ENCODE peak calls at places on chromosomes 7 and 10, in five cellular contexts. H is transverse colon, D is colonic mucosa, L is GM23338, N is pancreas. P is an unnamed sample. For H3K4me1, the result is how much of the 10 kb centered on the place peaks cover.

GRCh38 chr7:81929386-81929785 is 159.5 kb upstream of the HGF start:
- DNase-seq in H (no peak), L (no peak), N (no peak), D (no peak), P (no peak)

GRCh38 chr10:111481271-111482073 is 404.6 kb downstream of the ADRA2A start:
- DNase-seq in H (no peak), D (no peak), L (no peak), N (no peak), P (peak)

GRCh38 chr7:2142386-2142785 is 90.4 kb downstream of the MAD1L1 start:
- DNase-seq in D (no peak), N (no peak), H (no peak), L (no peak), P (no peak)

GRCh38 chr7:105244594-105244993 is 144.1 kb downstream of the SRPK2 start:
- DNase-seq in L (no peak), H (no peak), D (no peak), N (no peak), P (no peak)

GRCh38 chr10:69202332-69202731 is 17.8 kb upstream of the HKDC1 start:
- DNase-seq in D (no peak), H (no peak), N (no peak), L (no peak), P (no peak)

GRCh38 chr7:73967832-73968295 is 60.1 kb upstream of the ELN start:
- DNase-seq in L (no peak), N (no peak), H (no peak), D (no peak), P (no peak)

GRCh38 chr10:36188461-36188860 is 546.4 kb upstream of the FZD8 start:
- DNase-seq in H (no peak), D (no peak), L (no peak), N (no peak), P (no peak)

GRCh38 chr10:18214692-18215563 is 74.7 kb downstream of the CACNB2 start:
- DNase-seq in H (peak), L (peak), N (peak), D (peak), P (peak)

GRCh38 chr10:86642021-86642420 is 12.3 kb upstream of the OPN4 start:
- DNase-seq in L (no peak), H (no peak), N (no peak), D (no peak), P (no peak)

GRCh38 chr7:82595176-82595575 is 151.6 kb upstream of the CACNA2D1 start:
- DNase-seq in N (no peak), H (no peak), D (no peak), L (no peak), P (no peak)

GRCh38 chr7:44962483-44963251 is 16.1 kb downstream of the MYO1G start:
- DNase-seq in L (peak), N (peak), H (no peak), D (no peak), P (peak)

GRCh38 chr10:36677170-36677768 is 448.1 kb upstream of the ANKRD30A start:
- DNase-seq in H (no peak), D (no peak), L (no peak), N (no peak), P (no peak)

GRCh38 chr7:42237891-42238531 is 1.0 kb upstream of the GLI3 start:
- DNase-seq in L (peak), H (peak), D (peak), N (peak), P (no peak)

GRCh38 chr7:55191161-55191925 is 172.5 kb downstream of the EGFR start:
- DNase-seq in H (no peak), L (no peak), N (no peak), D (no peak), P (no peak)

GRCh38 chr7:132080967-132081668 is 495.2 kb downstream of the PLXNA4 start:
- DNase-seq in L (no peak), N (no peak), H (peak), D (no peak), P (no peak)

GRCh38 chr7:2936891-2937580 is 92.9 kb upstream of the GNA12 start:
- DNase-seq in D (no peak), L (no peak), H (no peak), N (no peak), P (no peak)

GRCh38 chr10:12597800-12598750 is 248.7 kb downstream of the CAMK1D start:
- DNase-seq in H (no peak), D (no peak), N (no peak), L (no peak), P (no peak)

GRCh38 chr7:68440870-68441269 is 1157.4 kb upstream of the AUTS2 start:
- DNase-seq in H (no peak), L (no peak), N (no peak), D (no peak), P (no peak)

GRCh38 chr10:44209806-44210205 is 175.1 kb downstream of the CXCL12 start:
- DNase-seq in L (no peak), H (no peak), N (no peak), D (no peak), P (no peak)

GRCh38 chr10:46106410-46107255 is 60.6 kb upstream of the MSMB start:
- DNase-seq in N (peak), D (peak), H (peak), L (peak), P (peak)

GRCh38 chr10:127797339-127797738 is 60.4 kb downstream of the FOXI2 start:
- DNase-seq in H (no peak), D (no peak), L (no peak), N (no peak), P (no peak)

GRCh38 chr7:149606826-149607225 is 109.2 kb upstream of the ZNF746 start:
- DNase-seq in H (no peak), D (no peak), N (no peak), L (no peak), P (no peak)

GRCh38 chr10:124565565-124566221 is 104.1 kb downstream of the LHPP start:
- DNase-seq in D (no peak), H (no peak), N (peak), L (peak), P (no peak)

GRCh38 chr10:101824736-101825135 is 6.5 kb upstream of the OGA start:
- DNase-seq in N (no peak), L (no peak), H (no peak), D (no peak), P (no peak)

GRCh38 chr7:107768263-107768662 is 24.3 kb downstream of the CBLL1 start:
- DNase-seq in D (no peak), N (no peak), H (no peak), L (no peak), P (no peak)

GRCh38 chr7:963236-964078 is 9.0 kb upstream of the ADAP1 start:
- DNase-seq in H (no peak), N (no peak), D (no peak), L (no peak), P (peak)

GRCh38 chr7:156116514-156116913 is 304.3 kb upstream of the SHH start:
- DNase-seq in D (no peak), N (no peak), L (no peak), H (no peak), P (no peak)

GRCh38 chr7:35553498-35553897 is 141.4 kb downstream of the HERPUD2 start:
- DNase-seq in L (no peak), D (no peak), N (no peak), H (no peak), P (no peak)

GRCh38 chr7:76048668-76048988 is 722 bp downstream of the MDH2 start:
- DNase-seq in H (peak), D (peak), N (peak), L (peak), P (no peak)

GRCh38 chr7:135238112-135238744 is 4.6 kb downstream of the STRA8 start:
- DNase-seq in L (peak), N (no peak), D (no peak), H (no peak), P (peak)

GRCh38 chr10:34168429-34168828 is 646.7 kb downstream of the PARD3 start:
- DNase-seq in D (no peak), H (no peak), N (no peak), L (no peak), P (no peak)

GRCh38 chr7:136234040-136234439 is 256.9 kb upstream of the MTPN start:
- DNase-seq in D (no peak), N (no peak), L (no peak), H (no peak), P (no peak)

GRCh38 chr10:22911889-22912762 is 15.7 kb upstream of the ARMC3 start:
- DNase-seq in D (peak), H (peak), N (peak), L (no peak), P (peak)

GRCh38 chr7:47817922-47818321 is 130.3 kb downstream of the PKD1L1 start:
- DNase-seq in L (no peak), N (no peak), H (no peak), D (no peak), P (no peak)

GRCh38 chr10:100345570-100346330 is 1.3 kb upstream of the SCD start:
- DNase-seq in N (no peak), L (peak), D (no peak), H (no peak), P (no peak)

GRCh38 chr10:73408061-73408460 is 5.8 kb downstream of the ANXA7 start:
- DNase-seq in H (no peak), N (no peak), L (no peak), D (no peak), P (no peak)

GRCh38 chr7:73585196-73585595 is 6.8 kb upstream of the TBL2 start:
- DNase-seq in L (no peak), N (no peak), D (no peak), H (no peak), P (no peak)

GRCh38 chr7:158328376-158329013 is 259.1 kb downstream of the PTPRN2 start:
- DNase-seq in D (no peak), N (no peak), H (no peak), L (no peak), P (no peak)

GRCh38 chr7:22559829-22560489 is 60.0 kb upstream of the STEAP1B start:
- DNase-seq in N (peak), D (peak), H (peak), L (peak), P (peak)

DNA sequence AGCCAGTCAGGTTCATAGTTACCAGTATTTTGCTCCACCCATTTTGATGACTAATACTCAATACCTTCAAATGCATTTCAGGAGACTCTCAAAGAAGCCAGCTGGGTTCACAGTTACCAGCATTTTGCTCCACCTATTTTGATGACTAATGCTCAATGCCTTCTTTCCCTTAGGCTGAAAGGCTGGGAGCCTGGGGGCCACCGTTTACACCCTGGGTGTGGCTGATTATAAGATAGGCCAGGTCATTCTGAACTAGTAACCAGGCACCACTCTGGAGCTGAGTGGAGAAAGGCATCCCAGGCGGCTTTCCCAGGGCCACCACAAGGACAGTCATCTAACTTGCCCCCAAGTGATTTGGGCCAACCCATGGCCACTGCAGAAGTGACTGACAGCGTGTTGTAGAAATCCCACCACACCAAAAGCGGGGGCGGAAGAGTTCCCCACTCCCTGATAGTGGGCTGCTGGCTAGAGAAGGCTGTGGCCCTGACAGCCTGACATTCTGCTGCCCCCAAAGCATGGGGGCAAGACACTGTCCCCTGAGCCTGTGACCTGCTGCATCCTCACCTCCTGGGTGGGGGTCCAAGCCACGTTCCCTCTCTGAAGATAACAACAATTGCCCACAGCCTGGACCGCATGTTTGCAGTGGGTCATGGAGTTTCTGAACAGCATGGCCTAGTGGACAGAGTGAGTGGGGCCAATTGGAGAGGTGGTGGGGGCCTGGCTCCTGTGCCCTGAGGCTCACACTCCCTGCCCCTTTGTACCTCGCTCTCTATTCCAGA is 23.0 kb upstream of the ZNF488 start:
- DNase-seq in L (peak), N (peak), H (no peak), D (no peak), P (no peak)
- H3K4me3 ChIP-seq in L (no peak), N (no peak), H (no peak), D (no peak), P (no peak)

GRCh38 chr10:117004238-117004626 is 755 bp downstream of the SHTN1 start:
- DNase-seq in H (no peak), N (no peak), L (no peak), D (no peak), P (no peak)

GRCh38 chr10:117004627-117005453 is at the start of gene SHTN1:
- DNase-seq in N (peak), D (peak), H (peak), L (peak), P (peak)

GRCh38 chr10:117003336-117003735 is 1.7 kb downstream of the SHTN1 start:
- DNase-seq in H (no peak), L (no peak), D (no peak), N (no peak), P (no peak)

GRCh38 chr10:117007080-117007479 is 2.1 kb upstream of the SHTN1 start:
- DNase-seq in L (no peak), N (no peak), H (no peak), D (no peak), P (no peak)

GRCh38 chr10:117005454-117006055 is 568 bp upstream of the SHTN1 start:
- DNase-seq in D (peak), L (peak), N (no peak), H (peak), P (peak)
- TF ChIP-seq CTCF in D (no peak), L (peak), N (no peak), H (no peak), P (no peak)

DNA sequence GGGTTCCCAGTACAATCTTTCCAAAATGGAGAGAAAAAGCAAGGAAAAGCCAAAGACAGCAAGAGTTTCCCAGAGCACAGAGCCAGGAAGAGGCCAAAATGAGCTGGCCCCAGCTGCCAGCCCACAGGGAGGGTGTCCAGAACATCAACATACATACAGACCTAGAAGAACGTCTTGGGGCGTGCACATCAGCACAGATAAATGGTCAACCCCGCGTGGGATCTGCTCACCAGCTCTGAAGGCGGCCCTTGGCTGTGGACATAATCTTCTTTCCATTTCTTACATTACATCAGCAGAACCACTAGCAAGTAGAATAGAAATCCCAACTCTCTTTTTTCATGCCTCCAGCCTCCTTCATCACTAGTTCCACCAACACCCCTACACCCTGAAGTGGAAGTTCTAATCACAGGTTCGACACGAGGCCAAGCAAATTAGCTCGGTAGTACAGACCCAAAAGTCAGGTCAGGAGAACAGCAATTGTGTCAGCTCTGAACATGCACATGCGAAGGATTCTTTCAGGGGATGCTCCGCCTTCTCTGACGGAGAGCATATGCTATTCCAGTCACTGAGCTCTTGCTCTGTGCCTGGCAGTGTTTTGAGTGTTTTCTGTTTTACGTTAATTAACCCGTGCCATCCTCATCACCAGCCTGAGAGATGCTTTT is 16.4 kb downstream of the SH3PXD2A start:
- DNase-seq in N (no peak), D (peak), H (no peak), L (no peak), P (no peak)
- H3K4me1 ChIP-seq in N (under half), D (under half), H (half or more), L (under half), P (under half)

GRCh38 chr10:117535752-117536358 is 6.7 kb upstream of the EMX2 start:
- DNase-seq in H (no peak), L (no peak), N (no peak), D (no peak), P (no peak)

GRCh38 chr10:117537904-117538524 is 4.5 kb upstream of the EMX2 start:
- DNase-seq in N (no peak), D (no peak), L (no peak), H (no peak), P (no peak)

GRCh38 chr10:117536862-117537435 is 5.6 kb upstream of the EMX2 start:
- DNase-seq in N (no peak), H (no peak), D (no peak), L (peak), P (no peak)

GRCh38 chr10:117536359-117536861 is 6.1 kb upstream of the EMX2 start:
- DNase-seq in N (no peak), H (no peak), L (peak), D (no peak), P (no peak)

GRCh38 chr10:117537436-117537903 is 5.1 kb upstream of the EMX2 start:
- DNase-seq in N (peak), H (no peak), D (no peak), L (peak), P (peak)
- H3K4me3 ChIP-seq in N (no peak), H (no peak), D (no peak), L (peak), P (peak)

DNA sequence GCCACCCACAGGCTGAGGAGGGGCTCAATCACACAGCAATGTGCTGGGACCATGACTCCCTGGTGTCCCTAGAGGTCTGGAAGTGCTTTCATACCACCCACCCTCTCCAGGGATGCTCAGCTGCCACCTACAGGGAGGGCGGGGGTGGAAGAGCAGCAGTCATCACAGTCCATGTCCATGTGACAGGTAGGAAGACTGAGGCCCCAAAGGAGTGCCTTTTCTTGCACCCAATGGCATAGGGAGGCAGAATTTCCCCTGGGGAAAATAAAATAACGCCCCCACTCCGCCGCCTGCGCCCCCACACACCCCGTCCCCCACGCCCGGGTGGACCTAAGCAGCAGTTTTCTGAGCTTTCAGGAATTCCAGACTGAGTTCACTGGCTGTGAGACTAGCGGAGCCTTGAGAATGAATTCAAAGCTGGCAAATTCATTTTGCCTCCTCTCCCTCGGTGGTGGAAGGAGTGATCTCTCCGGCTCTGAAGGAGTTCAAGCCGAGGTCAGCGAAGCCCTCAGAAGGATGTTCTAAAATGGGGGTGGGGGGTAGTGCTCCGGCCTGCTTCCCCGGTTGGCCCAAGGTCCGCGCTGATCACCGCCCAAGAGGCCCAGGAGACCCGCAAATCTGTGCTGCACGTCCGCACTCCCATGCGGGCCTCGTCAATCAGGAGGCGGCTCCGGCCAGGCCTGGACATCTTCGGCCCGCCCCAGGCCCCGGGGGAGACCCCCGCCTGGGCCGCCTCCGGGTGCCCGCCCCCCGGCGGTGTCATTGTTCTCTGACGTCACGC is 2.1 kb upstream of the ZMIZ1 start:
- DNase-seq in N (no peak), L (peak), D (peak), H (no peak), P (peak)
- TF ChIP-seq CTCF in N (no peak), L (peak), D (peak), H (no peak), P (peak)

GRCh38 chr10:110411047-110411410 is 86.7 kb upstream of the DUSP5 start:
- DNase-seq in H (no peak), L (no peak), D (no peak), N (no peak), P (no peak)
- H3K4me1 ChIP-seq in H (under half), L (under half), D (under half), N (under half), P (under half)

GRCh38 chr7:5300366-5300765 is 17.6 kb downstream of the SLC29A4 start:
- DNase-seq in D (no peak), H (no peak), N (no peak), L (no peak), P (no peak)

GRCh38 chr7:5303061-5303460 is 20.3 kb downstream of the SLC29A4 start:
- DNase-seq in H (no peak), D (no peak), L (no peak), N (no peak), P (no peak)

GRCh38 chr7:5296627-5297226 is 14.0 kb downstream of the SLC29A4 start:
- DNase-seq in L (peak), H (no peak), N (no peak), D (no peak), P (peak)

GRCh38 chr7:5303885-5304505 is 21.3 kb downstream of the SLC29A4 start:
- DNase-seq in L (no peak), D (no peak), H (no peak), N (no peak), P (no peak)

DNA sequence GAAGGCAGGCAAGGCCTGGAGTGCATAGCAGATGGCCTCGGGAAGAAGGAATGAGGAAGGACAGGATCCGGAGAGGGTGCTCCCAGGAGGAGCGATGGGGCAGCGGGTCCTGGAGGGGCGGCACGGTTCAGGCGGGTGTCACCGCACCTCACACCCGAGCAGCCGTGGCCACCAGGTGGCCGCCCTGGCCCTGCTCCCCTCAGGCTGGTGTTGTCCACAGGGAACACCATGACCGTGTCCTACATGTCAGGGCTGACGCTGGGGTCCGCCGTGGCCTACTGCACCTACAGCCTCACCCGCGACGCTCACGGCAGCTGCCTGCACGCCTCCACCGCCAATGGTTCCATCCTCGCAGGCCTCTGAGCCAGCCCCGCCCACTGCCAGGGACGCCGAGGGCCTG is 19.8 kb downstream of the SLC29A4 start:
- DNase-seq in H (no peak), L (no peak), D (no peak), N (no peak), P (no peak)
- H3K4me3 ChIP-seq in H (no peak), L (no peak), D (no peak), N (no peak), P (no peak)

P was measured in BE2C.